ENCODE peak calls at places on chromosomes 6 and 20, in eight cellular contexts. Z is psoas muscle, A is neuronal stem cell, W is fibroblast of lung, D is cardiac muscle cell, O is HFF-Myc, V is fibroblast of mammary gland, S is uterus. T is an unnamed sample.

GRCh38 chr20:36182604-36183154 is 28.1 kb downstream of the EPB41L1 start:
- DNase-seq in Z (no peak), A (no peak), O (no peak), V (no peak), S (no peak), W (no peak), D (no peak), T (no peak)

GRCh38 chr20:37381621-37382538 is 35.9 kb downstream of the SRC start:
- DNase-seq in O (no peak), V (no peak), S (no peak), Z (peak), W (no peak), D (no peak), A (no peak), T (no peak)

GRCh38 chr6:42374027-42374669 is 77.6 kb downstream of the TRERF1 start:
- DNase-seq in S (no peak), O (peak), V (no peak), A (no peak), Z (no peak), W (no peak), D (no peak), T (no peak)

GRCh38 chr6:136927313-136927712 is 5.2 kb downstream of the SLC35D3 start:
- DNase-seq in S (no peak), D (no peak), Z (no peak), V (no peak), A (peak), O (no peak), W (no peak), T (no peak)

GRCh38 chr6:4661391-4661790 is 114.8 kb upstream of the CDYL start:
- DNase-seq in A (no peak), D (no peak), O (no peak), V (no peak), W (no peak), Z (no peak), S (no peak), T (no peak)

GRCh38 chr20:17438436-17439039 is 92.6 kb downstream of the BFSP1 start:
- DNase-seq in A (no peak), S (no peak), D (no peak), V (no peak), Z (no peak), O (no peak), W (no peak), T (no peak)

GRCh38 chr20:59774204-59774641 is 159.2 kb downstream of the SYCP2 start:
- DNase-seq in Z (no peak), A (no peak), O (no peak), S (no peak), W (no peak), D (no peak), V (no peak), T (no peak)

GRCh38 chr6:43743682-43744381 is 26.2 kb upstream of the VEGFA start:
- DNase-seq in O (no peak), W (no peak), D (no peak), Z (no peak), S (no peak), V (no peak), A (no peak), T (no peak)

GRCh38 chr20:1810926-1811620 is 84.1 kb upstream of the SIRPA start:
- DNase-seq in A (no peak), O (peak), V (peak), Z (no peak), D (no peak), W (peak), S (no peak), T (no peak)

GRCh38 chr6:132764370-132764769 is 6.7 kb upstream of the VNN2 start:
- DNase-seq in O (no peak), V (peak), A (no peak), S (peak), W (peak), Z (no peak), D (peak), T (no peak)

GRCh38 chr20:32458061-32458836 is 100.1 kb downstream of the ASXL1 start:
- DNase-seq in W (no peak), S (no peak), O (no peak), A (no peak), V (no peak), Z (no peak), D (no peak), T (no peak)

GRCh38 chr20:13261460-13262301 is 40.6 kb downstream of the ISM1 start:
- DNase-seq in V (peak), O (no peak), S (peak), W (peak), A (peak), D (peak), Z (peak), T (no peak)

GRCh38 chr6:45966797-45967196 is 48.9 kb downstream of the CLIC5 start:
- DNase-seq in S (no peak), O (no peak), W (no peak), A (no peak), V (no peak), Z (no peak), D (no peak), T (no peak)

GRCh38 chr6:102961902-102962301 is 1568.4 kb downstream of the GRIK2 start:
- DNase-seq in S (no peak), D (no peak), Z (no peak), A (no peak), W (no peak), O (no peak), V (no peak), T (no peak)

GRCh38 chr6:88725111-88725711 is 238.2 kb downstream of the RNGTT start:
- DNase-seq in S (no peak), W (peak), Z (peak), O (no peak), V (peak), A (no peak), D (peak), T (no peak)

GRCh38 chr6:10361428-10361827 is 53.4 kb downstream of the TFAP2A start:
- DNase-seq in A (no peak), O (no peak), W (no peak), D (no peak), Z (no peak), S (no peak), V (no peak), T (no peak)

GRCh38 chr20:37095108-37095608 is 639 bp downstream of the RBL1 start:
- DNase-seq in W (no peak), Z (no peak), S (no peak), O (no peak), A (no peak), D (no peak), V (peak), T (no peak)

GRCh38 chr20:23226612-23227265 is 123.9 kb upstream of the NXT1 start:
- DNase-seq in A (no peak), Z (no peak), V (peak), S (no peak), O (no peak), W (no peak), D (no peak), T (no peak)

GRCh38 chr20:2146080-2146867 is 44.6 kb downstream of the STK35 start:
- DNase-seq in W (no peak), S (no peak), A (no peak), Z (no peak), O (no peak), D (no peak), V (no peak), T (no peak)

GRCh38 chr6:17865798-17866725 is 121.4 kb downstream of the KIF13A start:
- DNase-seq in A (no peak), W (peak), S (peak), O (peak), Z (peak), D (no peak), V (peak), T (no peak)

GRCh38 chr6:165616116-165616515 is 46.9 kb downstream of the PDE10A start:
- DNase-seq in W (no peak), S (no peak), D (no peak), O (no peak), V (peak), A (no peak), Z (no peak), T (no peak)

GRCh38 chr6:26420607-26421235 is 18.6 kb downstream of the BTN3A1 start:
- DNase-seq in V (peak), D (peak), S (peak), A (peak), O (no peak), W (peak), Z (no peak), T (no peak)

GRCh38 chr6:125224236-125224861 is 70.8 kb downstream of the TPD52L1 start:
- DNase-seq in A (no peak), S (no peak), D (no peak), Z (no peak), O (no peak), V (peak), W (peak), T (no peak)

GRCh38 chr6:105319331-105319730 is 83.6 kb downstream of the PREP start:
- DNase-seq in W (no peak), A (no peak), S (no peak), V (peak), O (no peak), D (no peak), Z (no peak), T (no peak)

GRCh38 chr6:1230689-1231605 is 81.0 kb upstream of the FOXQ1 start:
- DNase-seq in Z (no peak), V (no peak), O (no peak), A (no peak), S (no peak), W (no peak), D (no peak), T (no peak)

GRCh38 chr6:166798652-166799051 is 157.7 kb downstream of the RNASET2 start:
- DNase-seq in W (no peak), O (no peak), D (no peak), S (no peak), Z (no peak), V (no peak), A (no peak), T (no peak)

GRCh38 chr6:98212468-98212867 is 621.9 kb upstream of the POU3F2 start:
- DNase-seq in W (no peak), V (no peak), D (no peak), Z (no peak), O (no peak), A (no peak), S (no peak), T (no peak)

GRCh38 chr6:31752739-31753319 is 9.6 kb upstream of the SAPCD1 start:
- DNase-seq in V (peak), A (no peak), Z (no peak), W (peak), S (no peak), D (no peak), O (no peak), T (no peak)

GRCh38 chr20:46592580-46593362 is 42.3 kb upstream of the OCSTAMP start:
- DNase-seq in Z (no peak), S (no peak), V (no peak), O (no peak), A (no peak), W (no peak), D (no peak), T (no peak)

GRCh38 chr6:80488190-80488589 is 381.7 kb downstream of the BCKDHB start:
- DNase-seq in V (no peak), A (no peak), Z (no peak), O (no peak), W (no peak), S (no peak), D (no peak), T (no peak)

GRCh38 chr20:14612389-14612788 is 275.0 kb upstream of the FLRT3 start:
- DNase-seq in W (no peak), D (no peak), A (no peak), Z (no peak), V (peak), S (no peak), O (no peak), T (no peak)

GRCh38 chr6:158758941-158759479 is 60.2 kb downstream of the EZR start:
- DNase-seq in O (no peak), W (no peak), V (no peak), A (no peak), S (no peak), D (no peak), Z (no peak), T (no peak)

GRCh38 chr6:11791354-11792107 is 12.9 kb upstream of the ADTRP start:
- DNase-seq in V (peak), Z (no peak), W (no peak), D (no peak), O (no peak), S (no peak), A (no peak), T (no peak)

GRCh38 chr6:137729866-137730629 is 137.0 kb upstream of the TNFAIP3 start:
- DNase-seq in S (no peak), V (peak), A (no peak), Z (no peak), W (no peak), O (no peak), D (peak), T (no peak)

GRCh38 chr6:37731888-37732287 is 34.2 kb upstream of the MDGA1 start:
- DNase-seq in Z (no peak), W (no peak), A (no peak), S (no peak), D (no peak), V (no peak), O (no peak), T (no peak)

GRCh38 chr6:12473494-12473893 is 183.3 kb downstream of the EDN1 start:
- DNase-seq in O (no peak), A (no peak), Z (no peak), V (no peak), W (no peak), S (no peak), D (no peak), T (no peak)

GRCh38 chr6:26272171-26272631 is 92.8 kb upstream of the BTN3A2 start:
- DNase-seq in A (peak), W (no peak), D (peak), V (no peak), O (no peak), Z (peak), S (peak), T (no peak)

GRCh38 chr20:51540585-51540984 is 1.9 kb downstream of the NFATC2 start:
- DNase-seq in D (no peak), Z (no peak), A (no peak), V (no peak), S (no peak), W (no peak), O (no peak), T (no peak)
- H3K4me3 ChIP-seq in D (peak), Z (peak), A (no peak), V (no peak), S (no peak), W (no peak), O (no peak), T (no peak)

DNA sequence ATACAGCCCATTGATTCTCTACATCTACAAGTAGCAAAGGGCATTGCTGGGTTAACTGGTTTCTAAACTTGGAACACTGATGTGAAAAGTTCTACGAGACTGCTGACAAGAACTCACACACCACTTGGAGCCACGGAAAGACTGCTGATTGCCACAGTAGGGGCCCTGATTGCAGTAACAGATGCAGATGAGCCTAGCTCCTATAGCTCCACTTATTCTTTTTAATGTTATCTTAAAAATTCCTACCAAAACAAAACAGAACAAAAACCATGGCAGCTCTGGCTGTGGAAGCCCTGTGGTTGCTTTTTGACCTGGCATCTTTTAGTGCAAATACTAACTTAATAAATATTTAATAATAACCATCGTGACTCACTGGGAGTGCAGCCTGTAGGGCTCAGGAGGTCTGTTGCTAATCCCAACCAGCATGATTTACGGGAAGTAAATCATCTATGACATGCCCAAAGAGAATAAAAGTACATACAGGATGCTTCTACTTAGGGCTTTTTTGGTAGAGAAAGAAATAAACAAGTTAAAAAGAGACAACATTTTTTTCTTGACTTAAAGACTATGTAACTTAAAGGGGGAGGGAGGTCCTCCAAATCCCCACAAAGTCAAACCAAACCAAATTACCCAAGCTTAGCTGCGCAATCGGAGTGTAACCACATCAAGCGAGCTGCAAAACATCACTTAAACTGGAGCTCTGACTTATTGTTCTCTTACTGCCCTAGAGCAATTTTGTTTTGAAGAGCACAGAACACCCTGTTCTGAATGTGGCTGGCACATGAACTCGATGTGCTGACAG is 87.2 kb downstream of the FKBP5 start:
- DNase-seq in W (peak), S (peak), A (no peak), O (peak), D (peak), V (peak), Z (peak), T (peak)
- H3K4me3 ChIP-seq in W (peak), S (peak), A (no peak), O (peak), D (peak), V (no peak), Z (peak), T (peak)

GRCh38 chr6:7086488-7086887 is 21.3 kb upstream of the RREB1 start:
- DNase-seq in A (no peak), O (no peak), D (no peak), S (peak), W (peak), V (peak), Z (peak), T (no peak)
- H3K4me3 ChIP-seq in A (no peak), O (peak), D (no peak), S (peak), W (peak), V (peak), Z (peak), T (no peak)

GRCh38 chr20:62772994-62773858 is 23.0 kb upstream of the MRGBP start:
- DNase-seq in V (no peak), D (no peak), W (peak), A (no peak), O (no peak), Z (no peak), S (no peak), T (no peak)

GRCh38 chr20:62774076-62774714 is 22.1 kb upstream of the MRGBP start:
- DNase-seq in D (no peak), O (no peak), W (no peak), Z (no peak), S (no peak), A (no peak), V (no peak), T (no peak)

GRCh38 chr20:62771396-62772102 is 24.7 kb upstream of the MRGBP start:
- DNase-seq in O (no peak), A (no peak), D (no peak), S (no peak), V (no peak), Z (peak), W (no peak), T (no peak)

GRCh38 chr20:62772103-62772611 is 24.1 kb upstream of the MRGBP start:
- DNase-seq in W (no peak), S (no peak), D (no peak), Z (peak), V (no peak), O (no peak), A (no peak), T (no peak)

DNA sequence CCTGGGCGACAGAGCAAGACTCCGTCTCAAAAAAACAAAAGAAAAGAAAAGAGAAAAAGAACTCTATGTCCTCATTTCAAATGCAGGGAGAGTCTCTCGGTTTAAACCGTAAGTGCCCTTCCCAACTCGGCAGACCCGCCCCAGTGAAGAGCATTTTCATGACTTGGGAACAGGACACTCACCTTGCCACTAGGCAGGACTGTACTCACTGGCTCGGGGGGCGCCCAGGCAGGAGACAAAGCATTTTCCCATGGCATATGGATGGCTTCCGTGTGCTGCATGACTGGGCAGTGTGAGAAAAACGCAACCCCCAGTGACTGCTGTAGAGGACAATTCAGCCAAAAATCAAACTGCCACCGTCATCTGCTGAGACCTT is 23.7 kb upstream of the MRGBP start:
- DNase-seq in D (no peak), V (no peak), Z (no peak), W (no peak), S (no peak), A (no peak), O (no peak), T (no peak)
- H3K4me3 ChIP-seq in D (no peak), V (no peak), Z (no peak), W (no peak), S (no peak), A (no peak), O (no peak), T (no peak)

DNA sequence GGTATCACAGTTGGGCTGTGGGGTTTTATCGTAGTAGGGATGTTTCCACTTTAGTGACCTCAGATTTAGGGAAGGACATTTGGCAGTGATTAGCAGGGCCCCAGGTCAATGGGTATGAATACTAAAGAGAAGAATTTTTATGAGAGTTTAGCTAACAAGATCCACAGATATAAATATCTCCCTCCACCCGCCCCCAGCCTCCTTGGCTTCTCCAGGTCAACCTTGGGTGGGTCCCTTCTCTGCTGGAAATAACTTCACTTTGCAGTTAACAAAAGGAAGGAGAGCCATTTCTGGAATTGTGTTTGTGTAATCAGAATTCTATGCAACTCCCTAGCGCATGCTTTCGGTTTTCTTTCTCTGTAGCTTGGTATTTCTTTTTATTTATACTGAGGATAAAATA is 27.2 kb downstream of the RIPOR2 start:
- DNase-seq in A (no peak), O (no peak), S (peak), D (no peak), W (no peak), V (peak), Z (no peak), T (no peak)
- H3K4me3 ChIP-seq in A (no peak), O (peak), S (peak), D (no peak), W (no peak), V (no peak), Z (peak), T (peak)

GRCh38 chr20:64049887-64050260 is 435 bp upstream of the SOX18 start:
- DNase-seq in V (no peak), A (no peak), Z (no peak), S (no peak), O (no peak), W (no peak), D (no peak), T (no peak)
- H3K4me3 ChIP-seq in V (no peak), A (peak), Z (peak), S (no peak), O (no peak), W (no peak), D (peak), T (no peak)